ENCODE peak calls at places on chromosomes 2 and 18, in seven cellular contexts. R, V, O, M, C, F and J are unnamed samples.

GRCh38 chr2:85702172-85702571 is 8.0 kb downstream of the GNLY start:
- DNase-seq in R (no peak), V (peak; percentile 59), O (no peak), M (no peak), C (no peak), F (no peak), J (no peak)

GRCh38 chr2:96267159-96267971 is 1.3 kb downstream of the CIAO1 start:
- DNase-seq in R (no peak), V (peak; percentile 23), O (no peak), M (peak; percentile 39), C (peak; percentile 66), F (no peak), J (peak; percentile 34)

GRCh38 chr2:60439219-60439974 is 114.1 kb downstream of the BCL11A start:
- DNase-seq in R (peak; percentile 56), V (no peak), O (no peak), M (no peak), C (no peak), F (no peak), J (no peak)

GRCh38 chr2:108396845-108397244 is 19.1 kb downstream of the SULT1C4 start:
- DNase-seq in R (no peak), V (peak; percentile 52), O (no peak), M (peak; percentile 8), C (peak; percentile 44), F (no peak), J (no peak)

GRCh38 chr2:67626076-67626475 is 228.9 kb downstream of the ETAA1 start:
- DNase-seq in R (no peak), V (no peak), O (no peak), M (no peak), C (no peak), F (no peak), J (no peak)

GRCh38 chr2:152054593-152054992 is 44.3 kb downstream of the CACNB4 start:
- DNase-seq in R (no peak), V (no peak), O (no peak), M (peak; percentile 36), C (no peak), F (no peak), J (no peak)

GRCh38 chr2:4340536-4340935 is 637.2 kb downstream of the DCDC2C start:
- DNase-seq in R (no peak), V (peak; percentile 82), O (no peak), M (no peak), C (no peak), F (no peak), J (no peak)

GRCh38 chr2:218006741-218007140 is 3.9 kb upstream of the TNS1 start:
- DNase-seq in R (no peak), V (no peak), O (no peak), M (no peak), C (peak; percentile 60), F (peak; percentile 43), J (no peak)

GRCh38 chr2:3659447-3660432 is 1.7 kb downstream of the ALLC start:
- DNase-seq in R (no peak), V (no peak), O (no peak), M (no peak), C (no peak), F (no peak), J (no peak)

GRCh38 chr2:234411793-234412192 is 85.1 kb downstream of the ARL4C start:
- DNase-seq in R (no peak), V (no peak), O (no peak), M (no peak), C (no peak), F (no peak), J (no peak)

DNA sequence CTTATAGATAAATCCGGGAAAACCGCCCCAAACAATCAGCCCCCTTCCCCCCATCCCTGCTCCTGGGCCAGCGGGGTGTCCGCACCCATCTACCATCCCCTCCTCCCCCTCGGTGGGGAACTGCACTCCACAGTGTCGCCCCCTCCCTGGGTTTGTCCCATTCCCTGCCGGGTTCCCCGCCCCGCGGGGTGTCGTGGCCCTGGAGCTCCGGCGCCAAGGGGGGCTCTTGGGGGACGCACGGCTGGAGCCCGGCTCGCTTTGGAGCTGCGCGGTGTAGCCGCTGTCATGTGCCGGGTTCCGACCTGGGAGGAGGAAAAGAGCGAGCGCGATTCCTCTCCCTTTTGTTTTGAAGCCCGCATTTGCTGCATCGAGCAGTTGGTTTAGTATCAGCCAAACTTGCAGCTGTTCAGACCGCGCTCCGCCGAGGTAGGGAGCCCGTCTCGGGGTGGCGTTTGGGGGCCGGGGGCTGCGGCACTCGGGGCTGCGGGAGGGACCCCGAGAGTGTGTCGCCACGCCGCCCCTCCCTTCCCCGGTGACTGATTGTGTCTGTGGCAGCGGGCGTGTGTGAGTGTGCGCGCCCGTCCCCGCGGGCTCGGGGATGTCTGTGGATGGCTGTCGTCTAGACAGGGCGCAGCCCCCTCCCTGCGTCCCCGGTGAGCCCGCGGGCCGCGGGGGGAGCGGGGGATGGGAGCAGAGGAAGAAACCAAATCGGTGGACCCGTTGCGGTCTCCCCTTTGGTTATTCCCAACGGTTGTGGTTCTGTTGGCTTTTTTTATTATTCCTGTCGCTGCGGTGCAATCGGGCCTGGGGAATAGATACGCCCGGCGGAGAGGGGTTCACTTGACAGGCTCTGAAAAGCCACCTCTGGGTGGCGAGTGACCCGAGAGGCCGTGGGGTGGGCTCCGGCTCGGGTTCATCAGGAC is 836 bp downstream of the CTIF start:
- DNase-seq in R (peak; percentile 89), V (peak; percentile 59), O (no peak), M (no peak), C (peak; percentile 39), F (peak; percentile 54), J (no peak)
- TF ChIP-seq POLR2A in R (no peak), V (no peak), O (no peak), M (no peak), C (no peak), F (no peak), J (no peak)

GRCh38 chr2:69829243-69830044 is at the start of gene GMCL1:
- DNase-seq in R (peak; percentile 100), V (peak; percentile 98), O (peak; percentile 95), M (peak; percentile 87), C (peak; percentile 97), F (peak; percentile 98), J (peak; percentile 82)
- TF ChIP-seq POLR2A in R (no peak), V (peak; percentile 90), O (peak; percentile 98), M (peak; percentile 79), C (peak; percentile 72), F (peak; percentile 89), J (peak; percentile 78)

GRCh38 chr2:36427790-36428243 is 72.2 kb downstream of the CRIM1 start:
- DNase-seq in R (no peak), V (no peak), O (no peak), M (no peak), C (peak; percentile 53), F (no peak), J (peak; percentile 26)

GRCh38 chr2:36425771-36426340 is 70.3 kb downstream of the CRIM1 start:
- DNase-seq in R (no peak), V (no peak), O (no peak), M (no peak), C (no peak), F (no peak), J (no peak)

GRCh38 chr2:36423172-36423571 is 67.6 kb downstream of the CRIM1 start:
- DNase-seq in R (no peak), V (no peak), O (no peak), M (no peak), C (no peak), F (no peak), J (no peak)

GRCh38 chr2:36420569-36421164 is 65.1 kb downstream of the CRIM1 start:
- DNase-seq in R (no peak), V (no peak), O (no peak), M (no peak), C (no peak), F (no peak), J (no peak)

DNA sequence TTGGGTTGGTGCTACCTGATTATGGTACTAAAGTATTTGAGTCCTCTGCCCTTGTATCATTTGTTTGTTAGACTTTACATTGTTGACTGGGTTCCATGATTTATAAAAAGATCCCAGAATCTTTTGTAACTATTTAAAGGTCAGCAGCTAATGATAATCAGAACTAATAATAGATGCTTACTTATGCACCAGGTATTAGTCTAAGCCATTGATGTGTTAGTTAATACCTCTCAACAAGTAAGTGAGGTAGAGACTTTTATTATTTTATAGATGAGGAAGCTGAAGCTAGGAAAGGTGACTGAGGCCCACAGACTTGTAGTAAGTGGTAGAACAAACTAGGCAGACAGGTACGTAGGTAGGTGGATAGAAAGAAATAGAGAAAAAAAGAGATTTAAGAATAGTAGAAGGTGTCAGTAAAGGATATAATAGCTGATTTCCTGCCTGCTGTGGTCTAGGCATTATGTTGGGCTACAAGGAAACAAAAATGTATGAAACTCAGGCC is 68.1 kb downstream of the CRIM1 start:
- DNase-seq in R (no peak), V (no peak), O (no peak), M (no peak), C (no peak), F (no peak), J (no peak)
- TF ChIP-seq POLR2A in R (no peak), V (no peak), O (no peak), M (no peak), C (no peak), F (no peak), J (no peak)

DNA sequence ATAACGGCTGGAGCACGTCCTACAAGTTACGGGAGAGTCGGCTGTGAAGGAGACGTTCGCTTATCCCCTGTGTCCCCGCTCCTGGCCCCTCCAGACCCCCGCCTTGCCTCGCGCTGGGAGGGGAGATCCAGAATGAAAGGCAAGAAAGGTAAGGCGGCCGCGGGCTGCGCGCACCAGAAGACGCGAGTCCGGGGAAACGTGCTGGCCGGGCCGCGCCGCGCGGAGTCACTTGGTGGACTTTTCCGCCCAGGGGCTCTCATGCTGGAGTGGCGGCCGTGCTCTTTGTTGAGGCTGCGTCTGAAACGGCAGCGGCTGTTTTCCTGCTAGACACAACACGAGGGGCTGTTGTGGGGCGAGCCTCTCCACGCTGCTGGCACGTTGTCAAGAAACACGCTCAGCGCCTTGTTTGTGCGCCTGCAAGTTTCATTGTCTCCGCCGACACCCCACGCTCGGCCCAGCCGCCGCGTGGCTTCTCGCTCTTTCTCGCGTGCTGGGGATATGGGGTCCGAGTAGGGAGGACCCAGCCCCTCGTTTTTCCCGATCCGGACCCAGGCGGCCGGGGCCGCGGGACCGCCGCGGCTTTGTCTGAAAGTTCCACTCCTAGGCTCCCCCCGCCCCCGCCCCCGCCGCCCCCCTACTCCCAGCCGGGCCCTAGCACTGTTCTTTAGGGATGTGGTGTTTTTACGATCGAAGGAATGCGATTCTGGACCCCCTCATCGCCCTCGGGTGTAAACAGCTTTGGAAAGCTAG is 561 bp downstream of the TGIF1 start:
- DNase-seq in R (peak; percentile 95), V (peak; percentile 85), O (peak; percentile 60), M (no peak), C (peak; percentile 72), F (peak; percentile 75), J (no peak)
- TF ChIP-seq POLR2A in R (no peak), V (peak; percentile 65), O (no peak), M (no peak), C (peak; percentile 3), F (no peak), J (no peak)

DNA sequence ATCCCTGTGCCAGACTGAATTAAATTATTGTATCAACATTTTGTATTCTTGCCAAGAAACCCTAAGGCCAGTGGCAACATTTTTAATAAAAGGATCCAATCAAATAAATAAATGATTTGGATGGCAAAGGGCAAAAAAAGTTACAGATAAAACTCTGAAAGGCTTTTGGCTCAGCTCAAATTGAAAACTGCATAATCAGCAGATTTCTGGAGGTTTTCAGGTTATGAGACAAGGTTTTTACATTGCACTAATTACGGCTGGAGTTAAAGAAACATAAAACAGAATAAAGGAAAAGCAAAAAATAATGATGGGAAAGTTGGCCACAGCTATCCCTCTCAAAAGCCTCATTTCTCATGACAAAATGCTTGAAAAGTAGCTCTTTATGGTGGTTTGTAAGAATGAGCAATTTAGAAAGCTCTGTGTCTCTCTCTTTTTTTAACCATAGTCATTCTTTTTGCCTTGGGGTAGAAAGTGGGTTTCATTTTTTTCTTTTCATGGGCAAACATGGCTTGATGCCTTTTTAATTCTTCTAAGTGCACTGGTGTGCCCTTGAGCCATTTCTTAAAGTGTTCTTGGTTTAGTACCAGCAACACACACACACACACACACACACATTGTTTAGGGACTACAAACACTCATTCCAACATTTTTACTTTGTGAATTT is 747.0 kb upstream of the FSHR start:
- DNase-seq in R (no peak), V (no peak), O (no peak), M (no peak), C (no peak), F (no peak), J (no peak)
- TF ChIP-seq POLR2A in R (no peak), V (no peak), O (no peak), M (no peak), C (no peak), F (no peak), J (no peak)